ENCODE peak calls at places on chromosomes 11 and 22, in seven cellular contexts. Y is CD8-positive, alpha-beta memory T cell; Z is neuronal stem cell; O is OCI-LY7; F is colonic mucosa; X is CD4-positive, alpha-beta memory T cell; L is fibroblast of lung. J is an unnamed sample.

GRCh38 chr11:1129143-1129665 is 28.5 kb upstream of the MUC5AC start:
- DNase-seq in O (no peak), Y (no peak), L (no peak), Z (no peak), X (no peak), F (no peak), J (no peak)

GRCh38 chr11:69199583-69200295 is 44.0 kb downstream of the SMIM38 start:
- DNase-seq in O (no peak), Z (no peak), X (no peak), F (no peak), Y (no peak), L (no peak), J (no peak)

GRCh38 chr11:27420722-27421572 is 51.6 kb downstream of the LGR4 start:
- DNase-seq in X (no peak), Y (no peak), O (no peak), F (no peak), L (peak; percentile 66), Z (no peak), J (no peak)

GRCh38 chr11:94024547-94024946 is 3.4 kb downstream of the HEPHL1 start:
- DNase-seq in F (no peak), O (no peak), Z (no peak), Y (no peak), L (no peak), X (no peak), J (no peak)

GRCh38 chr11:102109896-102110760 is at the start of gene YAP1:
- DNase-seq in L (peak; percentile 97), Y (peak; percentile 32), Z (peak; percentile 94), O (peak; percentile 74), F (peak; percentile 87), X (peak; percentile 63), J (peak; percentile 26)

GRCh38 chr22:20464096-20464614 is 26.5 kb upstream of the SCARF2 start:
- DNase-seq in Y (peak; percentile 32), F (no peak), X (peak; percentile 81), O (peak; percentile 52), Z (no peak), L (no peak), J (peak; percentile 36)

GRCh38 chr22:50672471-50673230 is at the start of gene SHANK3:
- DNase-seq in Y (no peak), X (no peak), Z (no peak), O (no peak), F (no peak), L (no peak), J (no peak)

GRCh38 chr11:110921742-110922200 is 209.5 kb upstream of the ARHGAP20 start:
- DNase-seq in L (peak; percentile 73), Y (no peak), Z (no peak), F (no peak), O (no peak), X (no peak), J (no peak)

GRCh38 chr22:37860796-37861421 is 11.7 kb downstream of the EIF3L start:
- DNase-seq in X (no peak), Z (no peak), L (no peak), F (no peak), Y (no peak), O (no peak), J (no peak)

GRCh38 chr11:36019722-36020121 is 75.9 kb downstream of the LDLRAD3 start:
- DNase-seq in F (no peak), L (no peak), X (no peak), Z (no peak), Y (no peak), O (no peak), J (no peak)

GRCh38 chr11:57219021-57219627 is 17.9 kb downstream of the APLNR start:
- DNase-seq in X (no peak), Y (no peak), F (no peak), Z (no peak), L (no peak), O (no peak), J (no peak)

GRCh38 chr11:57224537-57224936 is 12.5 kb downstream of the APLNR start:
- DNase-seq in O (no peak), Z (no peak), L (peak; percentile 61), X (no peak), F (no peak), Y (no peak), J (no peak)

GRCh38 chr11:57224126-57224525 is 12.9 kb downstream of the APLNR start:
- DNase-seq in Z (no peak), F (no peak), O (no peak), Y (no peak), X (no peak), L (no peak), J (no peak)

GRCh38 chr11:57222239-57222638 is 14.8 kb downstream of the APLNR start:
- DNase-seq in F (no peak), X (no peak), O (no peak), Z (no peak), L (peak; percentile 32), Y (no peak), J (no peak)

DNA sequence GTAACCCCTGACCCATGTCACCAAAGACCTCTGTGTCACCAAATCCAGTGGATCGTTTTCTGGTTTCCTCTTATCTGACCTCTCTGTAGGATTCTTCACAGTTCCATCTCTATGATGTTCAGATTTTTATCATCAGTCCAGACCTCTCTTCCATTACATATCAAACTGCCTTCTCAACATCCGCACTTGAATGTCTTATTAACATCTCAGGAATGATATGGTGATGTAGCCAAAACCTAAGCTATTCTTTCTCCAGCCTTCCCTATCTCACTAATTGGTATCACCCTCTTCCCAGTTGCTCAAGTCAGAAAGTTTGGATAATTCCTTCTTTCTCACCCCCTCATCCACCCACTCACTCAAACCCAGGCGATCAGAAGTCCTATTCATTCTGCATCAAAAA is 13.4 kb downstream of the APLNR start:
- DNase-seq in Z (no peak), Y (no peak), O (no peak), F (no peak), X (no peak), L (peak; percentile 69), J (no peak)
- H3K27ac ChIP-seq in Z (no peak overlapping the region), Y (no peak overlapping the region), O (no peak overlapping the region), F (no peak overlapping the region), X (no peak overlapping the region), L (no peak overlapping the region), J (no peak overlapping the region)

GRCh38 chr11:66546966-66547661 is 411 bp downstream of the ACTN3 start:
- DNase-seq in L (no peak), X (no peak), O (no peak), F (no peak), Z (peak; percentile 29), Y (no peak), J (no peak)
- H3K27ac ChIP-seq in L (no peak overlapping the region), X (peak overlapping the region; percentile 82), O (no peak overlapping the region), F (no peak overlapping the region), Z (peak overlapping the region; percentile 65), Y (no peak overlapping the region), J (no peak overlapping the region)

GRCh38 chr11:45355706-45356041 is 69.5 kb upstream of the SYT13 start:
- DNase-seq in O (no peak), X (no peak), Z (no peak), F (no peak), L (no peak), Y (no peak), J (no peak)
- H3K27ac ChIP-seq in O (no peak overlapping the region), X (peak overlapping the region; percentile 55), Z (peak overlapping the region; percentile 43), F (no peak overlapping the region), L (no peak overlapping the region), Y (peak overlapping the region; percentile 69), J (peak overlapping the region; percentile 73)

GRCh38 chr22:24232725-24233124 is 12.2 kb downstream of the GGT5 start:
- DNase-seq in L (no peak), F (no peak), O (no peak), X (no peak), Z (no peak), Y (no peak), J (no peak)

GRCh38 chr22:24231706-24232105 is 13.2 kb downstream of the GGT5 start:
- DNase-seq in O (no peak), Z (no peak), Y (no peak), L (no peak), F (no peak), X (no peak), J (no peak)

GRCh38 chr22:24230911-24231656 is 13.8 kb downstream of the GGT5 start:
- DNase-seq in X (peak; percentile 38), F (peak; percentile 60), Z (no peak), Y (peak; percentile 51), O (peak; percentile 61), L (no peak), J (peak; percentile 41)

GRCh38 chr22:24233235-24233634 is 11.6 kb downstream of the GGT5 start:
- DNase-seq in L (no peak), Z (no peak), O (no peak), F (no peak), Y (no peak), X (no peak), J (no peak)

GRCh38 chr22:24232124-24232523 is 12.8 kb downstream of the GGT5 start:
- DNase-seq in O (no peak), L (no peak), X (no peak), Y (no peak), F (no peak), Z (no peak), J (no peak)
- H3K27ac ChIP-seq in O (no peak overlapping the region), L (no peak overlapping the region), X (no peak overlapping the region), Y (no peak overlapping the region), F (no peak overlapping the region), Z (no peak overlapping the region), J (no peak overlapping the region)

GRCh38 chr22:39958916-39959639 is 1.1 kb upstream of the TMA7B start:
- DNase-seq in L (no peak), Z (no peak), F (no peak), O (no peak), X (no peak), Y (no peak), J (no peak)

GRCh38 chr22:39958009-39958711 is 2.0 kb upstream of the TMA7B start:
- DNase-seq in Z (no peak), X (no peak), Y (no peak), L (no peak), O (no peak), F (no peak), J (no peak)

GRCh38 chr22:39960791-39961746 is 872 bp downstream of the TMA7B start:
- DNase-seq in L (peak; percentile 99), F (no peak), Z (no peak), X (peak; percentile 47), O (no peak), Y (peak; percentile 56), J (no peak)

GRCh38 chr22:39962071-39962470 is 1.9 kb downstream of the TMA7B start:
- DNase-seq in X (no peak), Z (no peak), Y (no peak), O (no peak), F (no peak), L (peak; percentile 66), J (no peak)

DNA sequence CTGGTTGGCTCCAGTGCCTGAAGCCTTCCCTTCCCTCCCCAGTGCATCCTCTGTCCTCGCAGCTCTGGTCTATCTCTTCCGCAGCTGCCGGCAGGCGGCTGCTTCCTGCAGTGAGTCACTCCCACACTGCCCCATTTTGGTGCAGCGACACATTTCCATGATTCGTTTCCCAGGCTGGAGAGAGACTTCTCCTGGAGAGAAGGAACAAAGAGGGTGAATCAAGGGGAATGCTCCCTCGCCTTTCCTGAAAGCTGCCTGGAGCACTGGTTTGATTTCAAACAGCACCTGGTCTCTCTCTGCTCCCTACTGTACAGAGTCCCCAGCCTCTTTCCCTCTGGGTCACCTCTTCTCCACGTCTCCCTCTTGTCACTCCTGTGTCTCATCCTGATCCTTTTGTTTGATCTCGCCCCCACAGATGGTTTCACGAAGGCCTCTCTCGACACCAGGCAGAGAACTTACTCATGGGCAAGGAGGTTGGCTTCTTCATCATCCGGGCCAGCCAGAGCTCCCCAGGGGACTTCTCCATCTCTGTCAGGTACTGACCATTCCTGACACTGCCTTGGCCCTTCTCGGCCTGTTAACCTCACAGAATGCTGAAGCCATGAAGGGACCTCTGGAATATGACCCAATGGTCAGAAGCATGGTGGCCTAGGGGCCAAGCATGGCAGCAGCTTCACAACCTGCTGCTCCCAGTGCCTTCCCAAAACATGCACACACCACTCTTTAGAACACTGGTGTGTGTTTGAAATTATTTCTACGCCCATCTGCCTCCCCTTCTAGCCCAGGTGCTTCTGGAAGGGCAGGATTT is at the start of gene TMA7B:
- DNase-seq in O (no peak), F (no peak), L (peak; percentile 74), Z (no peak), Y (peak; percentile 27), X (peak; percentile 35), J (peak; percentile 34)
- H3K27ac ChIP-seq in O (no peak within 1 kb of the TSS), F (no peak within 1 kb of the TSS), L (peak within 1 kb of the TSS; percentile 6), Z (no peak within 1 kb of the TSS), Y (peak within 1 kb of the TSS; percentile 55), X (peak within 1 kb of the TSS; percentile 53), J (peak within 1 kb of the TSS; percentile 44)